ENCODE peak calls at places on chromosome 21, in eight cellular contexts. Y is right atrium auricular region, V is Caco-2, B is nephron progenitor cell, M is foreskin fibroblast, G is MCF 10A, K is HFFc6, J is AG04450. W is an unnamed sample.

GRCh38 chr21:34544032-34544496 is 32.1 kb upstream of the KCNE1 start:
- DNase-seq in Y (no peak), V (peak), K (peak), J (no peak), B (peak), M (peak), G (peak), W (peak)

GRCh38 chr21:28832013-28832714 is 160.5 kb downstream of the LTN1 start:
- DNase-seq in Y (no peak), J (no peak), G (peak), V (no peak), K (peak), B (no peak), M (peak), W (no peak)

GRCh38 chr21:44407493-44407892 is 47.8 kb upstream of the LRRC3 start:
- DNase-seq in Y (no peak), J (no peak), M (no peak), B (no peak), V (no peak), K (no peak), G (no peak), W (no peak)

GRCh38 chr21:27648560-27648959 is 681.7 kb upstream of the ADAMTS5 start:
- DNase-seq in G (peak), Y (no peak), J (peak), K (peak), M (peak), B (no peak), V (no peak), W (no peak)

GRCh38 chr21:21831036-21831435 is 832.8 kb downstream of the NCAM2 start:
- DNase-seq in G (no peak), J (no peak), Y (no peak), V (no peak), M (no peak), B (no peak), K (no peak), W (no peak)

GRCh38 chr21:44653656-44654575 is 543 bp downstream of the KRTAP12-4 start:
- DNase-seq in Y (peak), B (no peak), J (no peak), G (no peak), V (no peak), K (no peak), M (no peak), W (no peak)

GRCh38 chr21:33230518-33231324 is 983 bp downstream of the IFNAR2 start:
- DNase-seq in B (peak), K (peak), M (peak), V (peak), J (no peak), G (peak), Y (no peak), W (peak)

GRCh38 chr21:28794341-28794970 is 198.2 kb downstream of the LTN1 start:
- DNase-seq in M (no peak), J (no peak), B (no peak), G (no peak), V (no peak), K (no peak), Y (no peak), W (no peak)

GRCh38 chr21:31354604-31355443 is 10.8 kb upstream of the TIAM1 start:
- DNase-seq in G (peak), Y (no peak), J (peak), M (peak), K (no peak), B (no peak), V (no peak), W (no peak)

GRCh38 chr21:28537371-28538079 is 455.2 kb downstream of the LTN1 start:
- DNase-seq in K (peak), Y (no peak), J (peak), G (peak), M (peak), B (no peak), V (no peak), W (no peak)

GRCh38 chr21:29224006-29224405 is 74.7 kb upstream of the BACH1 start:
- DNase-seq in Y (no peak), J (no peak), V (no peak), B (no peak), M (no peak), K (no peak), G (no peak), W (no peak)

GRCh38 chr21:22892041-22892440 is 1893.8 kb downstream of the NCAM2 start:
- DNase-seq in B (no peak), M (no peak), J (no peak), G (no peak), Y (no peak), V (no peak), K (no peak), W (no peak)

GRCh38 chr21:20187028-20187427 is 811.2 kb upstream of the NCAM2 start:
- DNase-seq in V (no peak), G (no peak), B (no peak), M (no peak), Y (no peak), J (no peak), K (no peak), W (no peak)

GRCh38 chr21:44487831-44488230 is 32.5 kb downstream of the LRRC3 start:
- DNase-seq in B (no peak), Y (no peak), V (no peak), G (peak), M (peak), K (peak), J (no peak), W (no peak)

GRCh38 chr21:29299906-29300546 is 1.3 kb downstream of the BACH1 start:
- DNase-seq in V (peak), K (peak), G (peak), B (peak), J (peak), M (peak), Y (peak), W (no peak)

GRCh38 chr21:21029159-21029558 is 30.9 kb downstream of the NCAM2 start:
- DNase-seq in M (no peak), V (no peak), J (no peak), G (peak), B (no peak), Y (no peak), K (no peak), W (no peak)

GRCh38 chr21:31339736-31340135 is 4.3 kb downstream of the TIAM1 start:
- DNase-seq in Y (no peak), J (no peak), V (no peak), M (no peak), G (no peak), K (no peak), B (no peak), W (no peak)

GRCh38 chr21:14547834-14548513 is 1.9 kb upstream of the SAMSN1 start:
- DNase-seq in K (no peak), V (no peak), B (no peak), M (no peak), Y (no peak), G (no peak), J (no peak), W (no peak)

GRCh38 chr21:31521515-31521914 is 138.0 kb upstream of the SOD1 start:
- DNase-seq in G (no peak), B (no peak), Y (no peak), J (no peak), M (no peak), K (no peak), V (no peak), W (no peak)

GRCh38 chr21:29382029-29382654 is 83.4 kb downstream of the BACH1 start:
- DNase-seq in Y (no peak), V (peak), J (no peak), M (peak), G (peak), B (no peak), K (peak), W (no peak)

GRCh38 chr21:21295303-21295702 is 297.1 kb downstream of the NCAM2 start:
- DNase-seq in M (no peak), K (no peak), G (no peak), B (no peak), V (no peak), J (no peak), Y (no peak), W (no peak)

GRCh38 chr21:29083306-29083705 is 9.9 kb upstream of the CCT8 start:
- DNase-seq in K (no peak), B (no peak), M (no peak), V (no peak), J (no peak), G (no peak), Y (no peak), W (no peak)

GRCh38 chr21:32484706-32485380 is 72.3 kb downstream of the EVA1C start:
- DNase-seq in B (no peak), J (no peak), K (no peak), M (no peak), G (no peak), V (no peak), Y (no peak), W (no peak)

GRCh38 chr21:35070436-35070835 is 21.3 kb upstream of the RUNX1 start:
- DNase-seq in B (no peak), Y (no peak), J (no peak), M (no peak), G (no peak), K (no peak), V (no peak), W (no peak)

GRCh38 chr21:31405638-31406037 is 61.6 kb upstream of the TIAM1 start:
- DNase-seq in M (no peak), K (no peak), J (no peak), V (no peak), Y (no peak), B (no peak), G (no peak), W (no peak)

GRCh38 chr21:33712022-33712803 is 69.9 kb downstream of the ITSN1 start:
- DNase-seq in V (no peak), B (no peak), G (no peak), J (no peak), Y (no peak), K (no peak), M (no peak), W (no peak)

GRCh38 chr21:38349111-38349746 is 92.4 kb downstream of the KCNJ15 start:
- DNase-seq in G (no peak), V (no peak), K (no peak), Y (no peak), M (no peak), J (no peak), B (no peak), W (no peak)

GRCh38 chr21:33042812-33043211 is 17.1 kb downstream of the OLIG2 start:
- DNase-seq in B (no peak), J (peak), V (no peak), Y (no peak), M (peak), K (peak), G (peak), W (no peak)

GRCh38 chr21:15077529-15077928 is 12.7 kb upstream of the NRIP1 start:
- DNase-seq in M (no peak), G (no peak), B (no peak), V (no peak), J (no peak), Y (no peak), K (no peak), W (no peak)

GRCh38 chr21:44466996-44467858 is 11.9 kb downstream of the LRRC3 start:
- DNase-seq in J (no peak), V (no peak), Y (no peak), M (no peak), K (no peak), B (no peak), G (no peak), W (no peak)

GRCh38 chr21:44793269-44794030 is 8.2 kb downstream of the UBE2G2 start:
- DNase-seq in J (no peak), K (peak), Y (no peak), B (peak), G (peak), V (peak), M (no peak), W (peak)

GRCh38 chr21:29499734-29500343 is 201.1 kb downstream of the BACH1 start:
- DNase-seq in B (peak), V (peak), Y (no peak), M (no peak), G (peak), J (no peak), K (peak), W (no peak)

GRCh38 chr21:34846601-34847112 is 177.9 kb downstream of the CLIC6 start:
- DNase-seq in V (no peak), B (peak), Y (no peak), J (peak), K (peak), M (peak), G (peak), W (peak)

GRCh38 chr21:38229260-38229877 is 27.4 kb upstream of the KCNJ15 start:
- DNase-seq in M (no peak), J (no peak), Y (no peak), B (no peak), G (peak), K (no peak), V (no peak), W (no peak)

DNA sequence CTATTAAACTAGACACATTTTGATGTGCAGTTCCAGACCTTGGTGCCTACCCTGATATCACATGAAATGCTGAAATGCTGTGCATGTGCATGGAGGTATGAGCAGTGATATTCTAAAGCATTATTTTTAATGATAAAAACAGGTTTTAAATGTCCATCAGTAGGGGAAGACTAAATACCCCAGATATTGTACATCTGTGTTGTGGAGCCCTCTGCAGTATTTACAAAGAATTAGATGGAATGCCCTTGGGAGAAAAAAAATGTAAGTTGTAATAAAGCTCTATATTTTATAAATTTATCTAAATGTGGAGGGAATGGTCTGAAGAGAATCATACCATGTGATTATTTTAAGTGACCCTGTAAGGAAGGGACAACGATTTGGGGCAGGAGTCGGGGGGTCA is 39.1 kb upstream of the IGSF5 start:
- DNase-seq in G (no peak), B (no peak), J (no peak), V (no peak), M (no peak), K (peak), Y (no peak), W (no peak)
- TF ChIP-seq CTCF in G (no peak), B (no peak), J (peak), V (no peak), M (peak), K (peak), Y (no peak), W (no peak)

DNA sequence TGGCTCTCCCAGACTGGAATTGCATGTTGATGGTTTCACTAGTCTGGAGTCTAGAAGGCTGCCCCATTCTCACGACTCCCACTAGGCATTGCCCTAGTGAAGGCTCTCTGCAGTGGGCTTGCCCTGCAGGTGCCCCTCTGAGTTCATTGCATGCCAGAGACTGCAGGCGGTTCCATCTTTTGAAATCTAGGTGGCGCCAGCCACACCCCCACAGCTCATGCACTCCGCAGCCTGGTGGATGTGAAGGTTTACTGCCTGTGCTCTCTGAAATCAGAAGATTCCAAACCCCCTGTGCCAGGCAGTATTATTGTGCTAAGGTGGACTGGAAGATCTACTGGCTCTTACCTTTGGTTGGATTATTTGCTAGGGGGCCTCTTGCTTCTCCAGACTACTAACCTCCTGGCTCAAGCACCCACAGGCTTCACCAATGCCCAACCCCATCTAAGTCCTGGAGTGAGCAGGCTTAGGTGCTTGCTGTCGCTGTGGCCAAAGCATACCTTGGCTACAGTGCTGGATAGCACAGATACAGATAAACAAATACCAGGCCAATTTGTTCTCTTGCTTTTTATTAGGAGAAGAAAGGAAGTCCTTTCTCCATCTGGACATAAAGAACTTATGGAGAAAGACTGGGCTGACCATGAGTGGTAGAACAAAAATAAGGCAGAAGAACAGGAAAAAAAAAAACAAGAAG is 83.5 kb upstream of the SIM2 start:
- DNase-seq in B (no peak), Y (no peak), M (no peak), J (no peak), V (no peak), G (no peak), K (no peak), W (no peak)
- TF ChIP-seq CTCF in B (no peak), Y (no peak), M (no peak), J (no peak), V (peak), G (no peak), K (peak), W (peak)

GRCh38 chr21:42127164-42128125 is 56.3 kb downstream of the UMODL1 start:
- DNase-seq in B (no peak), V (no peak), J (no peak), Y (no peak), K (no peak), M (no peak), G (no peak), W (no peak)

GRCh38 chr21:42124081-42124480 is 53.0 kb downstream of the UMODL1 start:
- DNase-seq in M (no peak), B (no peak), V (no peak), G (no peak), J (no peak), Y (no peak), K (no peak), W (no peak)

GRCh38 chr21:42124826-42125570 is 53.9 kb downstream of the UMODL1 start:
- DNase-seq in G (no peak), Y (no peak), V (no peak), J (no peak), M (no peak), B (no peak), K (no peak), W (no peak)

GRCh38 chr21:42123509-42123908 is 52.4 kb downstream of the UMODL1 start:
- DNase-seq in B (no peak), J (no peak), V (no peak), K (no peak), G (no peak), Y (no peak), M (no peak), W (no peak)

DNA sequence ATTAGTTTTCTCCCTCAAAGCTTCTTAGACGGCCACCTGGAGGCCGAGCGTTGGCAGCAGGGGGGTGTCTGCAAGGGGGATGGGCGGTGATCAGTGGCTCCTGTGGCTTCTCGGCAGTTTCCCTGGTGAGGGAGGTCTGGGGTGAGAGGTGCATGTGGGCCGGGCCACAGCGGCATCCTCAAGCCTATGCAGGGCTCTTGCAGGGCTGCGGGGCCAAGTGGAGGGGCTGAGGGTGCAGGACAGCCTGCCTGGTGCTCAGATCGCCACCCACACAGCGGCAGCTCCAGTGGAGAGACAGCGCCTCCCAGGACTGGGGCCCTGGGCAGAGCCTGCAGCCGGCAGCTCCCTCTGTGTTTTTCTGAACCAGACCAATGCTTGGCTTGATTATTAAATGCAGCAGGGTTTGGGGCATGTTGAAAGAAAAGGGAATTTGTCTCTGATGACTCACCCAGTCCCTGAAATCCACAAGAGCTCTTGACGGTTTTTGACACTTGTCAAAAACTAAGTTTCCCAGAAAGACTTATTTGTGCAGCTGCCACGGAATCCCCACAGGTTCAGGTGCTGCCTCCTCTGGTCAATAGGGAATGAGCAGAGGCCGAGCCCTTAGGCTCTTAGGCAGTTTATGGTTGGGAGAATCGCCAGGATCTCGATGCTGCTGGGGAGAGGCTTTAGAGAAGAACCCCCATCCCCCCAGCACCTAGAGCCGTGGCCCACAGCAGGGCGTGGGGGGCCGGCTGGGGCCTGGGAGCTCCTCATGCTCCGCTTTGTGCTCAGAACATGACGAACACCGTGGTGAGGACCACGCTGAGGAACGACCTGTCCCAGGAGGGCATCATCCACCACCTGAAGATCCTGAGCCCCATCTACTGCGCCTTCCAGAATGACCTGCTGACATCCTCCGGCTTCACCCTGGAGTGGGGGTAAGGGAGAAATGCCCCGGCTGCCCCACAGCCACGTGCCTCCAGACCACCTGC is 54.7 kb downstream of the UMODL1 start:
- DNase-seq in V (no peak), G (peak), J (peak), B (no peak), M (peak), K (peak), Y (no peak), W (no peak)
- TF ChIP-seq CTCF in V (peak), G (peak), J (peak), B (peak), M (no peak), K (peak), Y (no peak), W (peak)

DNA sequence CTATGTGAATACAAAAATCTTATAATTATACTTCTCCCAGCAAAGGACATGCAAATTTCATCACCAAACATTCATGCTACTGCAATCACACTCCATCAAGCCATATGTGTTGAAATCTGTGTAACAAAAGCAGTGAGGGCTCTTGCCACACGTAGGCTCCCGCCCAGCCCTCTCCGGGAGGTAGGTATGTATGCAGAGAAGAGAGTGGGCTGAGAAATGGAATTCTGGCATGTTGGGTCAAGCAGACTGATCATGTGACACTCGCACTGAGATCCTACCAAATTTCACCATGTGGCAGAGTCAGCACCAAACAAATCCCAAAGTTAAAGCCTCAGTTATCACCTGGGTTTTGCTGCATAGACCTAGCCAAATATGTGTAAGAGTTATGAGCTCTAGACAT is 49.7 kb downstream of the APP start:
- DNase-seq in G (peak), B (no peak), K (no peak), M (no peak), Y (no peak), V (no peak), J (no peak), W (no peak)
- TF ChIP-seq CTCF in G (no peak), B (no peak), K (no peak), M (no peak), Y (no peak), V (no peak), J (no peak), W (no peak)

GRCh38 chr21:43364851-43365424 is 62.0 kb downstream of the SIK1 start:
- DNase-seq in M (no peak), K (no peak), B (no peak), J (no peak), Y (no peak), V (no peak), G (no peak), W (no peak)
- TF ChIP-seq CTCF in M (no peak), K (no peak), B (no peak), J (no peak), Y (no peak), V (no peak), G (no peak), W (no peak)

GRCh38 chr21:26179501-26179900 is 8.9 kb upstream of the APP start:
- DNase-seq in K (no peak), V (no peak), G (no peak), B (no peak), J (no peak), M (peak), Y (no peak), W (no peak)
- TF ChIP-seq CTCF in K (no peak), V (no peak), G (no peak), B (no peak), J (no peak), M (no peak), Y (no peak), W (no peak)

GRCh38 chr21:45818276-45818903 is 163.2 kb upstream of the COL6A1 start:
- DNase-seq in V (no peak), M (peak), Y (peak), K (peak), J (peak), B (no peak), G (peak), W (no peak)
- TF ChIP-seq CTCF in V (no peak), M (no peak), Y (no peak), K (no peak), J (no peak), B (no peak), G (no peak), W (no peak)